ENCODE peak calls at places on chromosomes 5 and 9, in nine cellular contexts. One of them, this sample, is unnamed.

GRCh38 chr9:125568616-125569015 is 138.4 kb downstream of the MAPKAP1 start:
- DNase-seq in foreskin keratinocyte: peak
- DNase-seq in WTC11: no peak
- DNase-seq in B cell: no peak
- DNase-seq in heart left ventricle: no peak
- DNase-seq in cardiac muscle cell: no peak
- DNase-seq in GM23338: no peak
- DNase-seq in gastrocnemius medialis: no peak
- DNase-seq in RWPE1: no peak
- DNase-seq in this sample: no peak

GRCh38 chr5:160158087-160158486 is 38.8 kb upstream of the PWWP2A start:
- DNase-seq in RWPE1: no peak
- DNase-seq in gastrocnemius medialis: no peak
- DNase-seq in GM23338: peak
- DNase-seq in heart left ventricle: no peak
- DNase-seq in B cell: no peak
- DNase-seq in WTC11: peak
- DNase-seq in foreskin keratinocyte: no peak
- DNase-seq in cardiac muscle cell: no peak
- DNase-seq in this sample: no peak

GRCh38 chr9:93346240-93347112 is 105.0 kb upstream of the FAM120A start:
- DNase-seq in foreskin keratinocyte: no peak
- DNase-seq in GM23338: peak
- DNase-seq in WTC11: peak
- DNase-seq in RWPE1: no peak
- DNase-seq in heart left ventricle: no peak
- DNase-seq in gastrocnemius medialis: no peak
- DNase-seq in cardiac muscle cell: peak
- DNase-seq in B cell: no peak
- DNase-seq in this sample: no peak

GRCh38 chr9:98691890-98692289 is 16.8 kb downstream of the GABBR2 start:
- DNase-seq in heart left ventricle: no peak
- DNase-seq in B cell: no peak
- DNase-seq in RWPE1: no peak
- DNase-seq in cardiac muscle cell: no peak
- DNase-seq in gastrocnemius medialis: no peak
- DNase-seq in GM23338: no peak
- DNase-seq in foreskin keratinocyte: no peak
- DNase-seq in WTC11: no peak
- DNase-seq in this sample: no peak

GRCh38 chr9:124928116-124928515 is 12.8 kb downstream of the GOLGA1 start:
- DNase-seq in WTC11: no peak
- DNase-seq in gastrocnemius medialis: no peak
- DNase-seq in B cell: no peak
- DNase-seq in heart left ventricle: no peak
- DNase-seq in RWPE1: no peak
- DNase-seq in cardiac muscle cell: no peak
- DNase-seq in GM23338: no peak
- DNase-seq in foreskin keratinocyte: no peak
- DNase-seq in this sample: no peak

GRCh38 chr9:81517954-81518353 is 171.4 kb downstream of the TLE1 start:
- DNase-seq in foreskin keratinocyte: no peak
- DNase-seq in WTC11: no peak
- DNase-seq in GM23338: no peak
- DNase-seq in cardiac muscle cell: no peak
- DNase-seq in gastrocnemius medialis: no peak
- DNase-seq in RWPE1: no peak
- DNase-seq in heart left ventricle: no peak
- DNase-seq in B cell: no peak
- DNase-seq in this sample: no peak

GRCh38 chr5:98846526-98846925 is 73.1 kb downstream of the RGMB start:
- DNase-seq in gastrocnemius medialis: no peak
- DNase-seq in B cell: no peak
- DNase-seq in RWPE1: no peak
- DNase-seq in GM23338: no peak
- DNase-seq in foreskin keratinocyte: peak
- DNase-seq in heart left ventricle: no peak
- DNase-seq in WTC11: no peak
- DNase-seq in cardiac muscle cell: no peak
- DNase-seq in this sample: no peak

GRCh38 chr9:105054488-105054887 is 126.5 kb upstream of the ABCA1 start:
- DNase-seq in WTC11: no peak
- DNase-seq in gastrocnemius medialis: no peak
- DNase-seq in B cell: no peak
- DNase-seq in GM23338: no peak
- DNase-seq in cardiac muscle cell: no peak
- DNase-seq in RWPE1: peak
- DNase-seq in heart left ventricle: no peak
- DNase-seq in foreskin keratinocyte: peak
- DNase-seq in this sample: no peak

GRCh38 chr5:14134086-14134485 is 9.1 kb upstream of the TRIO start:
- DNase-seq in WTC11: no peak
- DNase-seq in B cell: no peak
- DNase-seq in gastrocnemius medialis: no peak
- DNase-seq in GM23338: no peak
- DNase-seq in cardiac muscle cell: no peak
- DNase-seq in RWPE1: no peak
- DNase-seq in foreskin keratinocyte: no peak
- DNase-seq in heart left ventricle: no peak
- DNase-seq in this sample: no peak

DNA sequence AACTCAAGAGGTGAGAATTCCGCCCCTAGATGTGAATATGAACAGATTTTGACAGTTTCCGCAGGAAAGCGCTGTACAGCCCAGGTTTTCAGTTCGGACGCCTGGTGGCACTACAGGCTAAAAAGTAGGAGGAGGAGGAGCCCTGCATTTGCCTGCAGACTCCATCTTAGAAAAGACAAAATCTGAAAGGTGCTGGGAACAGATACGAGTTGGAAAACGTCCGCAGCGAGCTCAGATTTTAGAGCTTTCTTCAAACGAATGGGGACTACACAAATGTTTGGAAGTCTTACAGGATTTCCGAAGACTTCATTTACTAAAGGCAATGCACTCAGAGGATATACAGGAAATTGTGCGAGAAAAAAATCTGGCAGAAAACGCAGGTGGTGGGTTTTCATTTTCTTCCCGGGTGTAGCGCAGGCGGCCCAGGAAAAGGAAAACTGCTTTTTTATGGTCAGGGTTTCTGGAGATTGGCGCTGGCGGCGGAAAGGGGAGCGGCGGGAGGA is 9.9 kb upstream of the PCDHB2 start:
- DNase-seq in gastrocnemius medialis: no peak
- DNase-seq in RWPE1: peak
- DNase-seq in cardiac muscle cell: peak
- DNase-seq in B cell: peak
- DNase-seq in GM23338: peak
- DNase-seq in heart left ventricle: peak
- DNase-seq in foreskin keratinocyte: peak
- DNase-seq in WTC11: peak
- DNase-seq in this sample: no peak
- TF ChIP-seq CTCF in gastrocnemius medialis: no peak
- TF ChIP-seq CTCF in RWPE1: peak
- TF ChIP-seq CTCF in cardiac muscle cell: peak
- TF ChIP-seq CTCF in B cell: no peak
- TF ChIP-seq CTCF in GM23338: peak
- TF ChIP-seq CTCF in heart left ventricle: peak
- TF ChIP-seq CTCF in foreskin keratinocyte: peak
- TF ChIP-seq CTCF in WTC11: no peak
- TF ChIP-seq CTCF in this sample: peak

DNA sequence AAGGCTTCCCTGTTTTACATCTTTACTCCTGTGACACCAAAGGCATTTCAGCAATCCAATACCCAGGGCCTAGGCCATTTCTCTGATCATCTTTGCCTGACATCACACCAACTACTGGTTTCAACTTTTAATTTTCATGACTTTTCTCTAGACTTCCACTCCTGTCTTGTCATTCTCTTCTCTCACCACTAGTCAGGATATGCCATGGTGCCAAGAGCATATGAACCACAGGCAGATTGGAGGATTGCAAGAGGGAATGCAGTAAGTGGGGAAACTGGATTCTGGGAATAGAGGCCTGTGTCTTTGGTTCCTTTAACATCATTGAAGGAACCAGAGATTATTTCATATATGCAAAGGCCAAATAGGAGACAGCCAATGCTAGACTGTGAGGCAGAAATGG is 69.3 kb downstream of the ANKRD31 start:
- DNase-seq in GM23338: peak
- DNase-seq in WTC11: no peak
- DNase-seq in heart left ventricle: no peak
- DNase-seq in B cell: no peak
- DNase-seq in RWPE1: peak
- DNase-seq in cardiac muscle cell: no peak
- DNase-seq in gastrocnemius medialis: no peak
- DNase-seq in foreskin keratinocyte: peak
- DNase-seq in this sample: peak
- TF ChIP-seq CTCF in GM23338: peak
- TF ChIP-seq CTCF in WTC11: no peak
- TF ChIP-seq CTCF in heart left ventricle: no peak
- TF ChIP-seq CTCF in B cell: no peak
- TF ChIP-seq CTCF in RWPE1: no peak
- TF ChIP-seq CTCF in cardiac muscle cell: peak
- TF ChIP-seq CTCF in gastrocnemius medialis: no peak
- TF ChIP-seq CTCF in foreskin keratinocyte: peak
- TF ChIP-seq CTCF in this sample: no peak

GRCh38 chr9:113409883-113410206 is 630 bp downstream of the POLE3 start:
- DNase-seq in GM23338: no peak
- DNase-seq in B cell: no peak
- DNase-seq in cardiac muscle cell: no peak
- DNase-seq in foreskin keratinocyte: no peak
- DNase-seq in gastrocnemius medialis: no peak
- DNase-seq in RWPE1: no peak
- DNase-seq in WTC11: no peak
- DNase-seq in heart left ventricle: no peak
- DNase-seq in this sample: no peak

GRCh38 chr9:113409481-113409880 is 994 bp downstream of the POLE3 start:
- DNase-seq in heart left ventricle: no peak
- DNase-seq in cardiac muscle cell: no peak
- DNase-seq in B cell: no peak
- DNase-seq in RWPE1: no peak
- DNase-seq in WTC11: no peak
- DNase-seq in GM23338: no peak
- DNase-seq in gastrocnemius medialis: no peak
- DNase-seq in foreskin keratinocyte: no peak
- DNase-seq in this sample: no peak

GRCh38 chr9:113416149-113416726 is 5.7 kb downstream of the C9orf43 start:
- DNase-seq in GM23338: no peak
- DNase-seq in cardiac muscle cell: no peak
- DNase-seq in heart left ventricle: no peak
- DNase-seq in WTC11: no peak
- DNase-seq in B cell: peak
- DNase-seq in foreskin keratinocyte: no peak
- DNase-seq in RWPE1: no peak
- DNase-seq in gastrocnemius medialis: no peak
- DNase-seq in this sample: peak

GRCh38 chr9:113410207-113411158 is at the start of the genes C9orf43 and POLE3:
- DNase-seq in gastrocnemius medialis: peak
- DNase-seq in WTC11: peak
- DNase-seq in cardiac muscle cell: peak
- DNase-seq in heart left ventricle: peak
- DNase-seq in RWPE1: peak
- DNase-seq in B cell: peak
- DNase-seq in GM23338: peak
- DNase-seq in foreskin keratinocyte: peak
- DNase-seq in this sample: peak
- TF ChIP-seq CTCF in gastrocnemius medialis: peak
- TF ChIP-seq CTCF in WTC11: no peak
- TF ChIP-seq CTCF in cardiac muscle cell: no peak
- TF ChIP-seq CTCF in heart left ventricle: no peak
- TF ChIP-seq CTCF in RWPE1: no peak
- TF ChIP-seq CTCF in B cell: peak
- TF ChIP-seq CTCF in GM23338: no peak
- TF ChIP-seq CTCF in foreskin keratinocyte: peak
- TF ChIP-seq CTCF in this sample: peak

DNA sequence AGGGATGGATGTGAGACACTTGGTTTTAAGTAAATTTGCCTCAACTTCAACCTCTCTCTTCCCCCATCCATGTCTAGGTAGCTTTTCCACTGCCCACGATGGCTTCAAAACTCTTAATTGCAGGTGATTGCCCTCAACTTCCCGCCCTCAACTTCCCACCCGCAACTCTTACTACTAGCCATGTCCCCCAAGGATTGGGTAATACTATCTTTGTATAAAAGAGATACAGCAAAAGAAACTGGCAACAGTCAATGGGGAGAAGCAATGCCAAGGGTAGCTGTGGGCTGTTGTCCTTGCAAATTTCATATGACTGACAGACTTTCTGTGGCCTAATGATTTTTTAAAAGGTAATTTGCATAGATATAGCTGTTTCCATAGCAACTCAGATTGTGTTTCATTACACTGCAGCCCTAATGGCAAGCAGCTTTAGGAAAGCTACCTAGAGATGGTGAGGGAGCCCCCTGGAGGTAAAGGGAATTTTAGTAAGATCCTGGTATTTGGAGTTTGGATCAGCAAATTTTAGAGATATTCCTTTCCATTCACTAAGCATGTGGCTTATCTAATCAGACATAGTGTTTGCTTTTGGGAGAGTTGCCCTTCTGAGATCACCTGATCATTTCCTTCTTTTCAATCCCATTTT is 421.5 kb upstream of the DAP start:
- DNase-seq in heart left ventricle: no peak
- DNase-seq in B cell: peak
- DNase-seq in WTC11: peak
- DNase-seq in foreskin keratinocyte: peak
- DNase-seq in RWPE1: peak
- DNase-seq in cardiac muscle cell: peak
- DNase-seq in gastrocnemius medialis: no peak
- DNase-seq in GM23338: peak
- DNase-seq in this sample: peak
- TF ChIP-seq CTCF in heart left ventricle: no peak
- TF ChIP-seq CTCF in B cell: no peak
- TF ChIP-seq CTCF in WTC11: peak
- TF ChIP-seq CTCF in foreskin keratinocyte: peak
- TF ChIP-seq CTCF in RWPE1: peak
- TF ChIP-seq CTCF in cardiac muscle cell: peak
- TF ChIP-seq CTCF in gastrocnemius medialis: no peak
- TF ChIP-seq CTCF in GM23338: peak
- TF ChIP-seq CTCF in this sample: peak